ENCODE peak calls at places on chromosome 16, in four cellular contexts. R is H1, M is IMR-90, X is A549. H is an unnamed sample.

GRCh38 chr16:49280861-49281331 is 742 bp downstream of the CBLN1 start:
- DNase-seq in R (no peak), M (no peak), X (no peak), H (no peak)

GRCh38 chr16:72989203-72989991 is 58.5 kb downstream of the ZFHX3 start:
- DNase-seq in R (no peak), M (peak), X (no peak), H (no peak)

GRCh38 chr16:84061236-84061830 is 18.7 kb upstream of the SLC38A8 start:
- DNase-seq in R (no peak), M (no peak), X (no peak), H (no peak)

GRCh38 chr16:79767597-79768280 is 167.2 kb upstream of the MAF start:
- DNase-seq in R (no peak), M (no peak), X (no peak), H (peak)

GRCh38 chr16:10189861-10190390 is 7.7 kb upstream of the GRIN2A start:
- DNase-seq in R (no peak), M (no peak), X (no peak), H (no peak)

GRCh38 chr16:11665071-11665491 is 3.2 kb upstream of the SNN start:
- DNase-seq in R (no peak), M (no peak), X (no peak), H (no peak)

GRCh38 chr16:75319513-75320401 is 68.3 kb upstream of the BCAR1 start:
- DNase-seq in R (no peak), M (peak), X (no peak), H (no peak)

GRCh38 chr16:84507011-84507982 is 2.8 kb upstream of the MEAK7 start:
- DNase-seq in R (no peak), M (no peak), X (no peak), H (peak)

GRCh38 chr16:19542138-19542821 is 13.2 kb upstream of the VPS35L start:
- DNase-seq in R (no peak), M (no peak), X (no peak), H (no peak)

GRCh38 chr16:14501331-14502255 is 128.5 kb downstream of the PARN start:
- DNase-seq in R (peak), M (peak), X (peak), H (peak)

GRCh38 chr16:31475949-31476304 is 4.0 kb downstream of the TGFB1I1 start:
- DNase-seq in R (no peak), M (no peak), X (no peak), H (peak)

GRCh38 chr16:65919116-65919515 is 447.4 kb upstream of the CDH5 start:
- DNase-seq in R (no peak), M (no peak), X (no peak), H (no peak)

GRCh38 chr16:5642470-5642869 is 544.9 kb upstream of the EEF2KMT start:
- DNase-seq in R (no peak), M (no peak), X (no peak), H (no peak)

GRCh38 chr16:397736-398332 is 835 bp downstream of the NME4 start:
- DNase-seq in R (no peak), M (peak), X (peak), H (peak)

GRCh38 chr16:64356267-64356666 is 765.6 kb downstream of the CDH11 start:
- DNase-seq in R (no peak), M (peak), X (no peak), H (no peak)

GRCh38 chr16:963913-964695 is 6.7 kb downstream of the LMF1 start:
- DNase-seq in R (no peak), M (no peak), X (no peak), H (peak)

GRCh38 chr16:66273036-66273435 is 93.5 kb upstream of the CDH5 start:
- DNase-seq in R (no peak), M (no peak), X (no peak), H (no peak)

GRCh38 chr16:49473131-49473530 is 99.5 kb downstream of the C16orf78 start:
- DNase-seq in R (no peak), M (no peak), X (no peak), H (no peak)

GRCh38 chr16:31072540-31073072 is 1.4 kb downstream of the ZNF668 start:
- DNase-seq in R (no peak), M (peak), X (peak), H (peak)

GRCh38 chr16:75043175-75043937 is 44.5 kb downstream of the ZNRF1 start:
- DNase-seq in R (no peak), M (no peak), X (no peak), H (no peak)

GRCh38 chr16:78639775-78640174 is 540.3 kb downstream of the WWOX start:
- DNase-seq in R (no peak), M (no peak), X (no peak), H (no peak)

GRCh38 chr16:56603589-56603988 is 4.8 kb upstream of the MT2A start:
- DNase-seq in R (no peak), M (peak), X (peak), H (peak)

GRCh38 chr16:27426423-27427408 is 24.7 kb downstream of the IL21R start:
- DNase-seq in R (no peak), M (peak), X (no peak), H (peak)

GRCh38 chr16:11914759-11915643 is 755 bp downstream of the GSPT1 start:
- DNase-seq in R (no peak), M (peak), X (no peak), H (peak)

GRCh38 chr16:7513429-7513828 is 180.8 kb downstream of the RBFOX1 start:
- DNase-seq in R (no peak), M (no peak), X (no peak), H (no peak)

GRCh38 chr16:66881014-66881417 is 701 bp downstream of the PDP2 start:
- DNase-seq in R (no peak), M (no peak), X (no peak), H (no peak)

GRCh38 chr16:22739077-22739476 is 74.9 kb upstream of the HS3ST2 start:
- DNase-seq in R (no peak), M (no peak), X (no peak), H (no peak)

GRCh38 chr16:11635679-11636171 is 32.5 kb upstream of the SNN start:
- DNase-seq in R (no peak), M (no peak), X (no peak), H (no peak)

GRCh38 chr16:262121-262745 is 13.5 kb downstream of the RGS11 start:
- DNase-seq in R (no peak), M (no peak), X (no peak), H (no peak)

GRCh38 chr16:12141556-12141955 is 165.0 kb downstream of the SNX29 start:
- DNase-seq in R (no peak), M (peak), X (no peak), H (no peak)

GRCh38 chr16:76756951-76757350 is 434.0 kb upstream of the MON1B start:
- DNase-seq in R (no peak), M (no peak), X (no peak), H (no peak)

GRCh38 chr16:64870859-64871258 is 251.0 kb downstream of the CDH11 start:
- DNase-seq in R (no peak), M (no peak), X (no peak), H (no peak)

GRCh38 chr16:51526622-51527021 is 375.6 kb upstream of the SALL1 start:
- DNase-seq in R (no peak), M (no peak), X (no peak), H (no peak)

GRCh38 chr16:25034916-25035315 is 19.7 kb upstream of the ARHGAP17 start:
- DNase-seq in R (no peak), M (peak), X (no peak), H (no peak)

GRCh38 chr16:3152022-3152272 is 17.1 kb downstream of the ZNF213 start:
- DNase-seq in R (no peak), M (no peak), X (no peak), H (no peak)

GRCh38 chr16:31130336-31130812 is 5.2 kb downstream of the PRSS8 start:
- DNase-seq in R (no peak), M (no peak), X (no peak), H (no peak)

GRCh38 chr16:11497851-11498289 is 88.8 kb downstream of the LITAF start:
- DNase-seq in R (no peak), M (peak), X (no peak), H (no peak)

GRCh38 chr16:11252482-11252931 is 3.5 kb downstream of the SOCS1 start:
- DNase-seq in R (no peak), M (no peak), X (no peak), H (no peak)

GRCh38 chr16:24013733-24014645 is 178.2 kb downstream of the PRKCB start:
- DNase-seq in R (no peak), M (no peak), X (no peak), H (peak)

GRCh38 chr16:89742948-89743347 is 21.6 kb downstream of the ZNF276 start:
- DNase-seq in R (no peak), M (no peak), X (no peak), H (no peak)
- TF ChIP-seq POLR2A in R (no peak), M (no peak), X (no peak), H (no peak)

DNA sequence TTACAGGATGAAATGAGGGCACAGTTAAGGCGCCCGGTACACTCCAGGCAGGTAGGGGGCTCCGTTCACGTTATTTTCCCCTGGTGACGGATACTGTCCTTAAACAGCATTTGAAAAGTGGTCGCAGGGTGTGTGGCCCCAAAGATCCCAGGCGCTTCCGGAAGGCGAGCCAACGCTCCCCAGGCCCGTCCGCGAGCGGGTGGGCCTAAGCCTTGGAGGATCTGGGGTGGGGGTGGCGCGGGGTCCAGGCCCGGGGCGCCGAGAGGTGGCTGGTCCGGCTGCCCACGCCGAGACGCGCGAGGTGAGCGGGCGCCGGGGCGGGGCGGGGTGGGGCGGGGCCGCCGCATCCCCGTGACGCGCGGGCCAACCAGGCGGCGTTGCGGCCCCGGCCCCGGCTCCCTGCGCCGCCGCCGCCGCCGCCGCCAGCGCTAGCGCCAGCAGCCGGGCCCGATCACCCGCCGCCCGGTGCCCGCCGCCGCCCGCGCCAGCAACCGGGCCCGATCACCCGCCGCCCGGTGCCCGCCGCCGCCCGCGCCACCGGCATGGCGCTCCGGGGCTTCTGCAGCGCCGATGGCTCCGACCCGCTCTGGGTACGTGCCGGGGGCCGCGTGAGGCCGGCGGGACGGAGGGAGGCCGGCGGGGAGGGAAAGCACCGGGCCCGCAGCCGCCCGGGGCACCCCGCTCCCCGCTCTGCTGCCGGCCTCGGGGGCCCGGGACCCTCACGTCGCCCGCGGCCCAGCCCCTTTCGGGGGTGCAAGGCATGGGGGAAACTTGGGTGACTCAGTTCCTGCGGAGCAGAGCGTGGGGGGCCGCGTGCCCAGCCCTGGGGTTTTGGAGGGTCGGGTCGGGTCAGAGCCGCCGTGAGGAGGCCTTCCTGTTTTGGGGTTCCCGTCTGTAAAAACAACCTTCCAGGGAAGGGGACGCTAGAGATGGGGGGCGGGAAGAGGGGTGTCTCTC is at the start of gene ABCC1:
- DNase-seq in R (no peak), M (no peak), X (peak), H (peak)
- TF ChIP-seq POLR2A in R (no peak), M (no peak), X (peak), H (no peak)

GRCh38 chr16:87382023-87382785 is 1.4 kb downstream of the FBXO31 start:
- DNase-seq in R (no peak), M (no peak), X (no peak), H (peak)

GRCh38 chr16:87380403-87380802 is 3.2 kb downstream of the FBXO31 start:
- DNase-seq in R (no peak), M (no peak), X (no peak), H (no peak)

GRCh38 chr16:87384162-87384999 is 805 bp upstream of the FBXO31 start:
- DNase-seq in R (no peak), M (no peak), X (peak), H (peak)

GRCh38 chr16:87380875-87381274 is 2.7 kb downstream of the FBXO31 start:
- DNase-seq in R (no peak), M (peak), X (no peak), H (no peak)

GRCh38 chr16:87383522-87384161 is at the start of gene FBXO31:
- DNase-seq in R (peak), M (peak), X (peak), H (peak)
- TF ChIP-seq POLR2A in R (no peak), M (peak), X (peak), H (no peak)

DNA sequence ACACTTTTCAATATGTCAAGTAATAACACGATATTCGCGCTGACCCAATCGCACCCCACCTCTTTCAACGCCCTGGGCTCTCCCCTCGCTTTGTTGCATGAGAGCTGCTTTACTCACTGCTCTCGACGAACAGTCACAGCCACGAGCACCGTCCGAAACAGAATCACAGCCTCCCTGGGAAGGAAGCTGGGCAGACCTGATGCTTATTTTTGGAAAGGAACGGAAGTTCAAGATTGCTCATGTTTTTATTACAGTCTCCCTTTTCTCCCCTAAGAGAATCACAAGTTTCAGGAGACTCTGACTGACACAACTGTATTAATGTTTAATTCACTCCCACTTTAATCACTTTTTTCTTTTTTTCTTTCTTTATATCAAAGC is 67.8 kb downstream of the ANKRD11 start:
- DNase-seq in R (no peak), M (peak), X (no peak), H (no peak)
- TF ChIP-seq POLR2A in R (no peak), M (no peak), X (no peak), H (no peak)

GRCh38 chr16:29925805-29926674 is at the start of gene KCTD13:
- DNase-seq in R (peak), M (peak), X (peak), H (peak)
- TF ChIP-seq POLR2A in R (peak), M (peak), X (peak), H (peak)

DNA sequence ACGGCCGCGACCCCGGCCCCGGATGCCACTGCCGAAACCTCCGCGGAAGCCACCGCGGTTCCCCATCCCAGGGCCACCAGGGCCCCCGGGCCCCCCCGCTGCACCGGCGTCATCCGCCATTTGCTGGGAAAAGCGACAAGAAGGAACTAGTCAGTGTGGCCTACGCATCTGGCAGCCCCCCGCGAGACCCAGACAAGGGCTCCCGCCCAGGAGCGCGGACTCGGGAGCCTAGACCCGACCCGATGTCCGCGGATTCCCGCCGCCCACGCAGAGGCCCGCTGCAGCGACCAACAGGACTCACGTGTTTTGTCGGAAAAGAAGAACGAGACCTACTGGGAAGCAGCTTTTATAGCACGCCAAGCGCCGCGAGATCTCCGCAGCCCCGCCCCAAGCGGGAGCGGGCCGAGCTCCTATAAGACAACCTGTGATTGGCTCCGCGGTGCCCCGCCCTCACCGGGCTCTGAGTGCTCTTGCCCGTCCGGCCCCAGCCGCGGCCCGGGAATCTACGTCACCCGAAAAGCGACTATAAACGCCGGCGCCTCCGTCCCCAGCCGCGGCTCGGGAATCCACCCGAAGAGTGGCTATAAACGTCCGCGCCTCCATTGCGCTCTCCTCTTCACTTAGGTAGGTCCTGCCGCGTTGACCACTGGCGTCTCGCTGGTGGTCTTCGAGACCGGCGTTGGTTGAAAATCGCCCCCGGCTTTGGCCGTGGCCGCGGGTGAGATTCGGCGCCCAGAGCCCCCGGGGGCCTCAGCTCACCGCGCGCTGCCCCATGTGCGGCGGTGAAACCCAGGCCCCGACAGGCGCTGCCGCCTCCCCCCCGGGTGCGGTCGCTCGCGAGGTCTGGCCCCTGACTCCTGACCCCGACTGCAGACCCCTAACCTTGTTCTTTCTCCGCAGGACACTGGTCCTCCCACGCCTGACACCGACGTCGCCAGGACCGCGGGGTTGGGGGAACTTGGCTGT is at the start of gene RPS2:
- DNase-seq in R (peak), M (peak), X (peak), H (peak)
- TF ChIP-seq POLR2A in R (peak), M (peak), X (peak), H (peak)

GRCh38 chr16:4315185-4316102 is at the start of gene GLIS2:
- DNase-seq in R (no peak), M (peak), X (peak), H (peak)
- TF ChIP-seq POLR2A in R (no peak), M (no peak), X (no peak), H (no peak)